ENCODE peak calls at places on chromosomes 3 and 15, in eight cellular contexts. E is LNCaP clone FGC; Q is HS-5; G is RKO; Y is stimulated activated CD4-positive, alpha-beta T cell treated with anti-CD3 and anti-CD28 coated beads, Interleukin-2, amount 100 ng/mL, for 48 hours; M is osteoblast; X is hepatic stellate cell; S is cardiac fibroblast. O is an unnamed sample.

GRCh38 chr15:99711685-99712084 is 21.6 kb downstream of the LYSMD4 start:
- DNase-seq in G (no peak), S (no peak), X (no peak), M (no peak), E (no peak), Q (no peak), Y (no peak), O (no peak)

GRCh38 chr3:60514866-60515265 is 736.4 kb downstream of the FHIT start:
- DNase-seq in M (no peak), Y (no peak), Q (no peak), G (no peak), E (no peak), S (no peak), X (no peak), O (no peak)

GRCh38 chr3:188390775-188391443 is 237.0 kb downstream of the LPP start:
- DNase-seq in Q (no peak), E (no peak), X (no peak), G (no peak), Y (no peak), M (no peak), S (no peak), O (no peak)

GRCh38 chr3:187104956-187105355 is 34.3 kb downstream of the RPL39L start:
- DNase-seq in M (no peak), Y (no peak), G (no peak), X (no peak), Q (no peak), S (peak), E (no peak), O (no peak)

GRCh38 chr3:129085165-129085715 is 24.7 kb downstream of the GP9 start:
- DNase-seq in S (no peak), E (no peak), M (no peak), Q (no peak), Y (no peak), G (no peak), X (no peak), O (no peak)

GRCh38 chr3:190183121-190183520 is 62.4 kb upstream of the P3H2 start:
- DNase-seq in Y (no peak), G (peak), E (peak), S (peak), M (peak), Q (no peak), X (peak), O (no peak)

GRCh38 chr3:11784962-11785361 is 61.7 kb downstream of the TAMM41 start:
- DNase-seq in X (no peak), Q (no peak), M (peak), E (no peak), G (no peak), S (no peak), Y (no peak), O (no peak)

GRCh38 chr3:143252931-143253330 is 133.4 kb downstream of the CHST2 start:
- DNase-seq in E (no peak), Q (no peak), S (no peak), Y (no peak), X (no peak), G (no peak), M (peak), O (no peak)

GRCh38 chr3:101634591-101635196 is 42.2 kb downstream of the ZBTB11 start:
- DNase-seq in E (no peak), M (no peak), Q (no peak), X (no peak), G (no peak), Y (no peak), S (no peak), O (no peak)